ENCODE peak calls at places on chromosomes 13 and 19, in five cellular contexts. K is bronchial epithelial cell, W is left colon, O is tibial nerve, B is kidney tubule cell. Y is an unnamed sample.
A peak's percentile ranks its signal among the peaks of the same experiment; 100 is the strongest.

GRCh38 chr13:27982361-27982760 is 6.1 kb downstream of the URAD start:
- DNase-seq in W (no peak), B (no peak), K (no peak), O (no peak), Y (no peak)

GRCh38 chr19:17074628-17075034 is 621 bp downstream of the HAUS8 start:
- DNase-seq in O (no peak), B (peak; percentile 8), W (no peak), K (no peak), Y (peak; percentile 3)

GRCh38 chr13:110743687-110744086 is 30.2 kb downstream of the ING1 start:
- DNase-seq in W (no peak), K (no peak), B (no peak), O (no peak), Y (no peak)

GRCh38 chr13:51534075-51534817 is 50.0 kb upstream of the WDFY2 start:
- DNase-seq in K (peak; percentile 54), W (no peak), B (no peak), O (no peak), Y (no peak)

GRCh38 chr13:106593131-106593530 is 25.2 kb upstream of the ARGLU1 start:
- DNase-seq in K (no peak), B (no peak), O (no peak), W (no peak), Y (no peak)

GRCh38 chr13:95644611-95645052 is at the start of gene DZIP1:
- DNase-seq in K (peak; percentile 32), O (peak; percentile 56), B (peak; percentile 82), W (peak; percentile 58), Y (peak; percentile 50)

GRCh38 chr19:4014541-4015491 is 7.3 kb downstream of the PIAS4 start:
- DNase-seq in K (no peak), B (peak; percentile 56), O (no peak), W (no peak), Y (no peak)

GRCh38 chr19:32543107-32543900 is 37.7 kb upstream of the PDCD5 start:
- DNase-seq in W (no peak), O (no peak), B (peak; percentile 5), K (peak; percentile 2), Y (no peak)

GRCh38 chr13:95552539-95553270 is at the start of gene CLDN10:
- DNase-seq in B (no peak), W (no peak), O (no peak), K (no peak), Y (peak; percentile 50)

GRCh38 chr19:49916839-49917733 is 11.9 kb upstream of the ATF5 start:
- DNase-seq in W (no peak), K (peak; percentile 20), B (no peak), O (no peak), Y (no peak)

GRCh38 chr19:35076657-35077056 is 35.1 kb downstream of the HPN start:
- DNase-seq in B (no peak), O (no peak), K (no peak), W (no peak), Y (no peak)

GRCh38 chr19:47541507-47541906 is 26.6 kb upstream of the NAPA start:
- DNase-seq in K (no peak), W (no peak), O (no peak), B (no peak), Y (no peak)

GRCh38 chr13:112994084-112994780 is 25.2 kb downstream of the MCF2L start:
- DNase-seq in K (no peak), B (no peak), W (no peak), O (no peak), Y (no peak)

GRCh38 chr19:23116802-23117571 is at the start of gene ZNF730:
- DNase-seq in B (peak; percentile 63), O (peak; percentile 17), K (peak; percentile 51), W (peak; percentile 34), Y (no peak)

GRCh38 chr13:83372786-83373185 is 509.5 kb downstream of the SLITRK1 start:
- DNase-seq in W (no peak), K (peak; percentile 43), B (no peak), O (no peak), Y (no peak)

GRCh38 chr13:98032168-98032567 is 78.7 kb downstream of the IPO5 start:
- DNase-seq in O (no peak), W (no peak), K (no peak), B (no peak), Y (no peak)

GRCh38 chr19:16262618-16263017 is 62.0 kb upstream of the KLF2 start:
- DNase-seq in B (no peak), K (no peak), O (no peak), W (peak; percentile 65), Y (no peak)

GRCh38 chr19:45768644-45769053 is 403 bp downstream of the SIX5 start:
- DNase-seq in B (peak; percentile 58), W (no peak), O (no peak), K (no peak), Y (peak; percentile 70)